ENCODE peak calls at places on chromosomes 16 and 17, in ten cellular contexts. K, Z, O, L, G, B, F, C, W and Q are unnamed samples.

GRCh38 chr17:7213895-7214299 is 5.7 kb downstream of the DLG4 start:
- DNase-seq in K (no peak), Z (peak), O (no peak), L (peak), G (peak), B (peak), F (peak), C (peak), W (no peak), Q (peak)

GRCh38 chr16:58499615-58500328 is at the start of gene NDRG4:
- DNase-seq in K (peak), Z (peak), O (peak), L (peak), G (peak), B (peak), F (peak), C (peak), W (no peak), Q (peak)

GRCh38 chr16:9154576-9155410 is 63.3 kb downstream of the HAPSTR1 start:
- DNase-seq in K (no peak), Z (no peak), O (no peak), L (no peak), G (no peak), B (no peak), F (no peak), C (no peak), W (no peak), Q (no peak)

GRCh38 chr16:68776821-68777485 is 39.9 kb downstream of the CDH1 start:
- DNase-seq in K (no peak), Z (no peak), O (no peak), L (no peak), G (no peak), B (no peak), F (no peak), C (no peak), W (no peak), Q (no peak)

GRCh38 chr16:1261131-1261917 is 5.5 kb downstream of the TPSD1 start:
- DNase-seq in K (peak), Z (no peak), O (no peak), L (no peak), G (no peak), B (no peak), F (no peak), C (no peak), W (no peak), Q (no peak)

GRCh38 chr17:81498953-81499600 is 13.5 kb downstream of the ACTG1 start:
- DNase-seq in K (peak), Z (no peak), O (no peak), L (no peak), G (no peak), B (no peak), F (no peak), C (no peak), W (no peak), Q (no peak)

GRCh38 chr17:34067009-34067408 is 188.1 kb upstream of the CCL2 start:
- DNase-seq in K (no peak), Z (no peak), O (no peak), L (no peak), G (no peak), B (no peak), F (no peak), C (no peak), W (no peak), Q (no peak)

GRCh38 chr17:72393553-72393952 is 272.7 kb downstream of the SOX9 start:
- DNase-seq in K (no peak), Z (no peak), O (no peak), L (peak), G (no peak), B (no peak), F (no peak), C (no peak), W (no peak), Q (no peak)

GRCh38 chr17:50425682-50426471 is at the start of gene ACSF2:
- DNase-seq in K (peak), Z (peak), O (peak), L (peak), G (peak), B (peak), F (peak), C (peak), W (peak), Q (peak)

GRCh38 chr16:27253526-27253930 is 15.0 kb downstream of the NSMCE1 start:
- DNase-seq in K (no peak), Z (no peak), O (no peak), L (peak), G (no peak), B (no peak), F (no peak), C (no peak), W (no peak), Q (no peak)

GRCh38 chr17:56891751-56892150 is 22.1 kb downstream of the TRIM25 start:
- DNase-seq in K (peak), Z (peak), O (no peak), L (peak), G (peak), B (peak), F (peak), C (peak), W (no peak), Q (no peak)

GRCh38 chr17:27977751-27978688 is 64.5 kb upstream of the NLK start:
- DNase-seq in K (no peak), Z (no peak), O (no peak), L (no peak), G (no peak), B (no peak), F (no peak), C (no peak), W (no peak), Q (no peak)

GRCh38 chr17:45341389-45342158 is 24.8 kb upstream of the MAP3K14 start:
- DNase-seq in K (peak), Z (peak), O (peak), L (peak), G (no peak), B (peak), F (peak), C (peak), W (peak), Q (peak)

GRCh38 chr17:32626371-32626770 is 139.6 kb downstream of the CDK5R1 start:
- DNase-seq in K (no peak), Z (no peak), O (no peak), L (no peak), G (no peak), B (no peak), F (no peak), C (no peak), W (no peak), Q (no peak)

GRCh38 chr16:30112197-30113030 is 923 bp downstream of the GDPD3 start:
- DNase-seq in K (peak), Z (peak), O (peak), L (peak), G (peak), B (peak), F (peak), C (peak), W (no peak), Q (peak)

GRCh38 chr16:66487580-66488235 is 60.6 kb downstream of the BEAN1 start:
- DNase-seq in K (no peak), Z (no peak), O (peak), L (no peak), G (peak), B (no peak), F (no peak), C (no peak), W (no peak), Q (peak)

GRCh38 chr16:49473773-49474172 is 100.2 kb downstream of the C16orf78 start:
- DNase-seq in K (no peak), Z (no peak), O (peak), L (no peak), G (peak), B (peak), F (no peak), C (no peak), W (no peak), Q (peak)

GRCh38 chr17:27430882-27431491 is 25.3 kb upstream of the KSR1 start:
- DNase-seq in K (peak), Z (peak), O (no peak), L (peak), G (peak), B (peak), F (peak), C (peak), W (no peak), Q (peak)

GRCh38 chr17:68290268-68290954 is 516 bp downstream of the SLC16A6 start:
- DNase-seq in K (peak), Z (no peak), O (peak), L (no peak), G (peak), B (peak), F (peak), C (peak), W (no peak), Q (no peak)

GRCh38 chr16:58862334-58863024 is 128.4 kb upstream of the GOT2 start:
- DNase-seq in K (no peak), Z (no peak), O (no peak), L (no peak), G (no peak), B (no peak), F (no peak), C (no peak), W (no peak), Q (no peak)

GRCh38 chr16:9929836-9930235 is 252.4 kb downstream of the GRIN2A start:
- DNase-seq in K (no peak), Z (no peak), O (no peak), L (no peak), G (no peak), B (no peak), F (no peak), C (no peak), W (no peak), Q (no peak)

GRCh38 chr17:39699818-39700147 is at the start of gene ERBB2:
- DNase-seq in K (no peak), Z (no peak), O (peak), L (peak), G (peak), B (peak), F (no peak), C (peak), W (peak), Q (peak)

GRCh38 chr17:39701784-39702422 is 2.0 kb downstream of the ERBB2 start:
- DNase-seq in K (no peak), Z (no peak), O (no peak), L (no peak), G (no peak), B (no peak), F (no peak), C (no peak), W (no peak), Q (no peak)

GRCh38 chr17:39697961-39698360 is 1.9 kb upstream of the ERBB2 start:
- DNase-seq in K (no peak), Z (no peak), O (no peak), L (no peak), G (no peak), B (no peak), F (no peak), C (no peak), W (no peak), Q (no peak)

GRCh38 chr17:39701012-39701783 is 1.3 kb downstream of the ERBB2 start:
- DNase-seq in K (no peak), Z (no peak), O (no peak), L (peak), G (peak), B (peak), F (no peak), C (no peak), W (no peak), Q (no peak)

GRCh38 chr17:39700148-39700987 is 504 bp downstream of the ERBB2 start:
- DNase-seq in K (peak), Z (no peak), O (peak), L (no peak), G (no peak), B (no peak), F (no peak), C (peak), W (no peak), Q (no peak)
- TF ChIP-seq EP300 in K (no peak), Z (no peak), O (no peak), L (no peak), G (no peak), B (no peak), F (no peak), C (no peak), W (no peak), Q (no peak)

GRCh38 chr17:78726471-78727010 is 55.5 kb downstream of the CYTH1 start:
- DNase-seq in K (no peak), Z (no peak), O (no peak), L (no peak), G (no peak), B (no peak), F (no peak), C (no peak), W (no peak), Q (no peak)
- TF ChIP-seq CTCF in K (no peak), Z (no peak), O (no peak), L (no peak), G (no peak), B (no peak), F (no peak), C (no peak), W (no peak), Q (no peak)

DNA sequence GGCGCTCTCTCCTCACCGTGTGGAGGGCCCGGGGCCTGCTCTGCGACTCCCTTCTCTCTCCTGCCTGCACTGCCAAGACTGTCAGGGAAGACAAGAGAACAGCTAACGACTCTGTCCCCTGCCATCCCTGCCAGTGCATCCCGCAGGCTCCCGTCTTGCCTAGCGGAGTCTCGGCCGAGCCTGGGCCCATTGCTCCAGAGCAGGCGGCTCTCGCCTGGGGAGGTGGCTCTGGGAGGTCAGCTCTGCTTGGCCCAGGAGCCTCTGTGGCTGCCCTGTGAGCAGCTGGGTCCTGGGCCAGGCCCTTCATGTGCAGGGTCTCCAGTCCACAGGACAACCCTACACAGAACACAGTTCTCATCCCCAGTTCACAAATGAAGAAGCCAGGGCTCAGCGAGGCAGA is 53.0 kb downstream of the WNT3 start:
- DNase-seq in K (no peak), Z (no peak), O (no peak), L (no peak), G (peak), B (no peak), F (peak), C (peak), W (no peak), Q (no peak)
- TF ChIP-seq EP300 in K (no peak), Z (no peak), O (no peak), L (no peak), G (no peak), B (no peak), F (no peak), C (no peak), W (no peak), Q (no peak)

DNA sequence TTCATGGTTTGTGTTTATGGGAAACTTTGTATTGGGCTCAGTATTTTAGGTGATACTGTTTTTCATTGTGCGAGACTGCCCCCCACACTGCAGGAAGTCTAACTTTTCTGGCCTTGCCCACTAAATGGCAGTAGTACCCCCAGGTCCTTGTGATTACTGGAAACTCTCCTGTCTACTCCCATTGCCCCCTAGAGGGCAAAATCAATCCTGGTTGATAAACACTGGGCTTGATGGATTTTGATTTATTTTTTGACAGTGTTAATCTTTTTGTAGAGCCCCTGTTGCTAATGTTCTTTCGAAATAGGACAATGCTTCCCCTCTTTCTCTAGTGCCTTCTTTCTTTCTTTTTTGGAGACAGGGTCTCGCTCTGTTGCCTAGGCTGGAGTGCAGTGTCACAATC is 15.5 kb downstream of the METTL9 start:
- DNase-seq in K (no peak), Z (no peak), O (no peak), L (no peak), G (no peak), B (no peak), F (no peak), C (no peak), W (no peak), Q (no peak)
- TF ChIP-seq CTCF in K (no peak), Z (peak), O (no peak), L (no peak), G (no peak), B (no peak), F (peak), C (peak), W (no peak), Q (no peak)